ENCODE peak calls at places on chromosome X, in six cellular contexts. K, G, D, R, W and F are unnamed samples.

GRCh38 chrX:31228415-31228832 is 156.6 kb upstream of the FTHL17 start:
- DNase-seq in K (peak; percentile 67), G (no peak), D (no peak), R (no peak), W (no peak), F (no peak)

GRCh38 chrX:15349046-15349445 is 13.7 kb upstream of the PIGA start:
- DNase-seq in K (no peak), G (no peak), D (no peak), R (peak; percentile 67), W (no peak), F (peak; percentile 27)

GRCh38 chrX:68983004-68983857 is 154.4 kb downstream of the EFNB1 start:
- DNase-seq in K (no peak), G (no peak), D (no peak), R (no peak), W (no peak), F (no peak)

GRCh38 chrX:68196939-68197791 is 236.1 kb downstream of the OPHN1 start:
- DNase-seq in K (no peak), G (no peak), D (peak; percentile 30), R (peak; percentile 32), W (no peak), F (peak; percentile 9)

GRCh38 chrX:116490091-116490490 is 27.3 kb upstream of the CT83 start:
- DNase-seq in K (no peak), G (no peak), D (no peak), R (no peak), W (no peak), F (no peak)

GRCh38 chrX:25105251-25105650 is 89.5 kb upstream of the ARX start:
- DNase-seq in K (no peak), G (no peak), D (no peak), R (no peak), W (no peak), F (no peak)

GRCh38 chrX:108309144-108309543 is 129.1 kb downstream of the COL4A6 start:
- DNase-seq in K (no peak), G (no peak), D (no peak), R (no peak), W (no peak), F (no peak)

GRCh38 chrX:46812445-46812844 is 24.4 kb upstream of the RP2 start:
- DNase-seq in K (no peak), G (no peak), D (no peak), R (no peak), W (no peak), F (no peak)

GRCh38 chrX:73448379-73448778 is 1.5 kb downstream of the CDX4 start:
- DNase-seq in K (no peak), G (no peak), D (no peak), R (no peak), W (no peak), F (no peak)

GRCh38 chrX:17369294-17369693 is 5.7 kb upstream of the NHS start:
- DNase-seq in K (no peak), G (no peak), D (no peak), R (no peak), W (no peak), F (no peak)

GRCh38 chrX:72624194-72624593 is 51.6 kb upstream of the HDAC8 start:
- DNase-seq in K (no peak), G (no peak), D (no peak), R (no peak), W (no peak), F (no peak)

GRCh38 chrX:119008122-119008744 is 33.8 kb downstream of the LONRF3 start:
- DNase-seq in K (peak; percentile 12), G (no peak), D (peak; percentile 38), R (peak; percentile 48), W (peak; percentile 20), F (peak; percentile 0)

GRCh38 chrX:152601848-152602616 is 35.7 kb upstream of the GABRQ start:
- DNase-seq in K (no peak), G (no peak), D (no peak), R (no peak), W (no peak), F (no peak)

GRCh38 chrX:63506320-63506719 is 155.2 kb upstream of the SPIN4 start:
- DNase-seq in K (no peak), G (no peak), D (no peak), R (no peak), W (no peak), F (no peak)

GRCh38 chrX:77788050-77788449 is 2.0 kb upstream of the ATRX start:
- DNase-seq in K (no peak), G (no peak), D (no peak), R (no peak), W (no peak), F (no peak)

GRCh38 chrX:131649741-131650140 is 105.9 kb downstream of the OR13H1 start:
- DNase-seq in K (no peak), G (no peak), D (no peak), R (no peak), W (no peak), F (no peak)

GRCh38 chrX:19897087-19897486 is 9.7 kb upstream of the SH3KBP1 start:
- DNase-seq in K (no peak), G (no peak), D (no peak), R (no peak), W (no peak), F (no peak)

GRCh38 chrX:150036181-150036580 is 97.9 kb upstream of the EOLA2 start:
- DNase-seq in K (peak; percentile 55), G (no peak), D (no peak), R (peak; percentile 19), W (no peak), F (peak; percentile 72)

GRCh38 chrX:13235930-13236329 is 83.9 kb downstream of the ATXN3L start:
- DNase-seq in K (no peak), G (no peak), D (no peak), R (no peak), W (no peak), F (no peak)

GRCh38 chrX:17635231-17635630 is 102.1 kb upstream of the SCML1 start:
- DNase-seq in K (no peak), G (no peak), D (no peak), R (peak; percentile 46), W (no peak), F (no peak)

GRCh38 chrX:97529801-97530200 is 646.1 kb downstream of the RPA4 start:
- DNase-seq in K (no peak), G (no peak), D (no peak), R (no peak), W (no peak), F (no peak)

GRCh38 chrX:121733514-121733913 is 686.1 kb downstream of the GLUD2 start:
- DNase-seq in K (no peak), G (no peak), D (no peak), R (no peak), W (no peak), F (no peak)